ENCODE peak calls at places on chromosome 14, in eight cellular contexts. M is transverse colon, Y is cardiac muscle cell, X is foreskin fibroblast, V is upper lobe of right lung, Z is keratinocyte, E is heart left ventricle, N is fibroblast of pulmonary artery. T is an unnamed sample.

GRCh38 chr14:104536942-104537612 is 42.5 kb upstream of the C14orf180 start:
- DNase-seq in Z (peak; percentile 79), Y (peak; percentile 57), X (no peak), V (no peak), N (peak; percentile 63), M (no peak), E (peak; percentile 37), T (peak; percentile 5)

GRCh38 chr14:104749111-104749649 is 3.8 kb upstream of the SIVA1 start:
- DNase-seq in X (peak; percentile 87), Z (no peak), V (no peak), Y (no peak), E (peak; percentile 30), N (no peak), M (peak; percentile 68), T (peak; percentile 61)

GRCh38 chr14:63745272-63745671 is 17.4 kb upstream of the SGPP1 start:
- DNase-seq in N (no peak), E (no peak), X (no peak), Z (no peak), M (no peak), V (no peak), Y (no peak), T (no peak)

GRCh38 chr14:100840286-100840685 is 14.4 kb downstream of the MEG3 start:
- DNase-seq in Z (no peak), N (no peak), X (no peak), Y (no peak), E (no peak), V (no peak), M (no peak), T (no peak)

GRCh38 chr14:103451401-103451800 is 66.2 kb downstream of the MARK3 start:
- DNase-seq in M (no peak), Z (no peak), E (no peak), Y (no peak), N (no peak), V (no peak), X (no peak), T (no peak)

GRCh38 chr14:39395555-39396254 is 36.5 kb downstream of the FBXO33 start:
- DNase-seq in Z (no peak), N (no peak), V (no peak), M (no peak), X (peak; percentile 25), Y (peak; percentile 12), E (no peak), T (peak; percentile 16)

GRCh38 chr14:68089146-68089715 is 269.7 kb downstream of the RAD51B start:
- DNase-seq in V (no peak), Y (peak; percentile 65), E (no peak), Z (no peak), N (peak; percentile 78), M (no peak), X (peak; percentile 21), T (peak; percentile 25)

GRCh38 chr14:92607251-92607650 is 93.7 kb downstream of the RIN3 start:
- DNase-seq in X (no peak), V (no peak), Y (no peak), M (no peak), N (no peak), Z (no peak), E (no peak), T (no peak)

GRCh38 chr14:99884834-99885648 is 91.8 kb downstream of the EML1 start:
- DNase-seq in Z (peak; percentile 21), N (peak; percentile 83), V (no peak), X (peak; percentile 81), M (no peak), Y (peak; percentile 80), E (no peak), T (peak; percentile 84)

GRCh38 chr14:93317836-93318807 is 14.7 kb downstream of the BTBD7 start:
- DNase-seq in V (no peak), Y (peak; percentile 83), Z (no peak), X (peak; percentile 49), N (peak; percentile 73), M (peak; percentile 22), E (no peak), T (peak; percentile 42)

GRCh38 chr14:43803076-43803689 is 703.9 kb downstream of the FSCB start:
- DNase-seq in Y (no peak), V (no peak), Z (no peak), E (no peak), X (no peak), N (no peak), M (no peak), T (no peak)

GRCh38 chr14:39005044-39005736 is 97.8 kb downstream of the SEC23A start:
- DNase-seq in N (peak; percentile 79), V (no peak), Y (peak; percentile 77), Z (no peak), X (no peak), M (peak; percentile 13), E (peak; percentile 40), T (peak; percentile 22)

GRCh38 chr14:67221248-67221981 is 19.8 kb upstream of the PALS1 start:
- DNase-seq in V (no peak), X (peak; percentile 57), M (peak; percentile 41), N (peak; percentile 50), Z (no peak), Y (no peak), E (no peak), T (peak; percentile 53)

GRCh38 chr14:40983604-40984003 is 623.1 kb upstream of the LRFN5 start:
- DNase-seq in Z (no peak), V (no peak), X (no peak), E (no peak), M (no peak), N (peak; percentile 44), Y (peak; percentile 28), T (peak; percentile 23)

GRCh38 chr14:28001002-28001401 is 765.6 kb upstream of the FOXG1 start:
- DNase-seq in V (no peak), N (no peak), M (no peak), E (no peak), X (no peak), Y (no peak), Z (no peak), T (no peak)

GRCh38 chr14:99519347-99519881 is 38.2 kb downstream of the CCNK start:
- DNase-seq in V (peak; percentile 46), N (no peak), Z (no peak), E (no peak), X (no peak), M (no peak), Y (no peak), T (no peak)

GRCh38 chr14:68583527-68584275 is 209.2 kb downstream of the ZFP36L1 start:
- DNase-seq in N (no peak), V (peak; percentile 72), Z (no peak), X (no peak), Y (no peak), M (no peak), E (no peak), T (no peak)

GRCh38 chr14:103543140-103543539 is 14.1 kb downstream of the TRMT61A start:
- DNase-seq in X (no peak), Z (no peak), V (no peak), Y (no peak), E (no peak), N (no peak), M (no peak), T (no peak)

GRCh38 chr14:18656627-18657026 is 55.7 kb downstream of the OR11H12 start:
- DNase-seq in E (no peak), X (no peak), Y (no peak), V (no peak), Z (no peak), N (no peak), M (no peak), T (no peak)

GRCh38 chr14:75005357-75005756 is 2.6 kb downstream of the EIF2B2 start:
- DNase-seq in Z (no peak), N (no peak), M (no peak), X (no peak), Y (no peak), E (no peak), V (no peak), T (no peak)

GRCh38 chr14:75001899-75002298 is 822 bp upstream of the EIF2B2 start:
- DNase-seq in Z (no peak), M (no peak), Y (no peak), E (no peak), V (no peak), N (no peak), X (no peak), T (no peak)

GRCh38 chr14:75001261-75001660 is 1.5 kb upstream of the EIF2B2 start:
- DNase-seq in Z (no peak), M (no peak), N (no peak), X (no peak), V (no peak), Y (no peak), E (no peak), T (no peak)

GRCh38 chr14:75003250-75004027 is 718 bp downstream of the EIF2B2 start:
- DNase-seq in Y (no peak), V (no peak), X (peak; percentile 29), M (peak; percentile 18), E (no peak), N (no peak), Z (no peak), T (no peak)

GRCh38 chr14:75002392-75003249 is at the start of gene EIF2B2:
- DNase-seq in Z (peak; percentile 97), X (peak; percentile 98), N (peak; percentile 96), V (peak; percentile 99), E (peak; percentile 99), Y (peak; percentile 98), M (peak; percentile 98), T (peak; percentile 93)
- TF ChIP-seq CTCF in Z (peak; percentile 10), X (no peak), N (no peak), V (peak; percentile 23), E (peak; percentile 13), Y (peak; percentile 18), M (peak; percentile 21), T (peak; percentile 15)

GRCh38 chr14:89040080-89040437 is 215.6 kb downstream of the TTC8 start:
- DNase-seq in M (no peak), Z (no peak), E (no peak), X (no peak), Y (no peak), V (no peak), N (no peak), T (no peak)
- H3K4me3 ChIP-seq in M (peak overlapping the region; percentile 44), Z (no peak overlapping the region), E (peak overlapping the region; percentile 49), X (no peak overlapping the region), Y (no peak overlapping the region), V (no peak overlapping the region), N (no peak overlapping the region), T (no peak overlapping the region)

DNA sequence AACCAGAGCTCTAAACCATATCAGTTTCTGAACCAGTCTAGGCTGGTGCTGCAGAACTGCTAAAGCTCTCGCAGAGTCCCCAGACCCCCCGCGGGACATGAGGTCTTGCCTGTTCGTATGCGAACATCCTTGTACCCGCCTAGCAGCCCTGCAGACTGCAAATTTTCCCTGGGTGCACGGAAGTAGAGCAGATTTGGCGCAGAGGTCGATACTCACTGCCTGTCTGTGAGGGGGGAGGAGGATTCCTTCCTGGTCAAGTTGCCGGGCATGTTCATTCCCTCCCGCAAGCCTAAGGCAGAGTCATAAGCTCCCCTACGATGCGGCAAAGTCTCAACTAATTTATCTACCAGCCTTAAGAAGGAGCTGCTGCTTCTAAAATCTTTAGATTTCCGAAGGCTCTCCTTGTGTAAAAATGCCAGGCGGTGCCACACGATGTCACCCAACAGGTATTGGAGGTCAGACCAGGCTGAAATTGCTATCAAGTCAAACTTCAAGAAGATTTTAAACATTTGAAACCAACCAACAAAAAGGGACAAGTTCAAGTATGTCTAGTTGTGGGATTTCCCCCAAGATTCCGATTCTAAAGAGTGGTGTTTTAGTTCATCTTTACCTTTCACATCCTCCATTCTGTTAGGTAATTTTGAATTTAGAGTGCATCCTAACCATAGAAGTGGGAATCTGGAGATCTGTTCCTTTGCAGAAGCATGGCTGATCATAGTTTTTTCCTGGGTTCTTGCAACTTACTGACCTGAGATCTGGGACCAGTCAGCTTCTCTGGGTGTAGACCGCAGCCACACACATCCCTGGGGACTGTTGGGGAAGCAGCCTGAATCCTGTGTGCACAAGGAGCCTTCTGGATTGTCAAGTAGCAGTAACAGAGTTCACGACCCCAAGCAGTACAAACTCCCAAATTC is 1.6 kb upstream of the PAX9 start:
- DNase-seq in N (no peak), E (no peak), V (no peak), X (no peak), Z (no peak), M (no peak), Y (no peak), T (no peak)
- TF ChIP-seq CTCF in N (no peak), E (no peak), V (no peak), X (no peak), Z (no peak), M (no peak), Y (no peak), T (no peak)

GRCh38 chr14:70318635-70319013 is 40.9 kb downstream of the COX16 start:
- DNase-seq in M (no peak), Z (no peak), X (no peak), V (no peak), Y (no peak), E (no peak), N (no peak), T (no peak)
- H3K4me3 ChIP-seq in M (no peak overlapping the region), Z (no peak overlapping the region), X (no peak overlapping the region), V (no peak overlapping the region), Y (no peak overlapping the region), E (no peak overlapping the region), N (no peak overlapping the region), T (no peak overlapping the region)